ENCODE peak calls at places on chromosomes 2 and 18, in ten cellular contexts. One of them, this sample, is unnamed.

GRCh38 chr2:38603402-38604265 is 906 bp upstream of the HNRNPLL start:
- DNase-seq in RPMI7951: peak
- DNase-seq in NAMALWA: peak
- DNase-seq in Ammon's horn: peak
- DNase-seq in CD4-positive, alpha-beta T cell: peak
- DNase-seq in heart right ventricle: peak
- DNase-seq in activated T-helper 1 cell treated with anti-CD3 and anti-CD28 coated beads, Interleukin-12 subunit alpha, Interleukin-12 subunit beta, Interleukin-2, Interleukin-4 antibody, amounts not matched to agents 30 ng/mL and 10 ng/mL and 1 ng/mL, durations not matched to agents 14 hours and 24 hours and 36 hours: peak
- DNase-seq in activated naive CD4-positive, alpha-beta T cell treated with anti-CD3 and anti-CD28 coated beads, Interleukin-2, amount 50 U/mL, for 16 hours: peak
- DNase-seq in AG04450: no peak
- DNase-seq in ureter: peak
- DNase-seq in this sample: peak

GRCh38 chr2:74327627-74328026 is 15.6 kb downstream of the SLC4A5 start:
- DNase-seq in RPMI7951: no peak
- DNase-seq in NAMALWA: no peak
- DNase-seq in Ammon's horn: no peak
- DNase-seq in CD4-positive, alpha-beta T cell: no peak
- DNase-seq in heart right ventricle: no peak
- DNase-seq in activated T-helper 1 cell treated with anti-CD3 and anti-CD28 coated beads, Interleukin-12 subunit alpha, Interleukin-12 subunit beta, Interleukin-2, Interleukin-4 antibody, amounts not matched to agents 30 ng/mL and 10 ng/mL and 1 ng/mL, durations not matched to agents 14 hours and 24 hours and 36 hours: no peak
- DNase-seq in activated naive CD4-positive, alpha-beta T cell treated with anti-CD3 and anti-CD28 coated beads, Interleukin-2, amount 50 U/mL, for 16 hours: no peak
- DNase-seq in AG04450: no peak
- DNase-seq in ureter: no peak
- DNase-seq in this sample: no peak

GRCh38 chr2:27954261-27954673 is 63.7 kb downstream of the BABAM2 start:
- DNase-seq in RPMI7951: peak
- DNase-seq in NAMALWA: no peak
- DNase-seq in Ammon's horn: peak
- DNase-seq in CD4-positive, alpha-beta T cell: no peak
- DNase-seq in heart right ventricle: no peak
- DNase-seq in activated T-helper 1 cell treated with anti-CD3 and anti-CD28 coated beads, Interleukin-12 subunit alpha, Interleukin-12 subunit beta, Interleukin-2, Interleukin-4 antibody, amounts not matched to agents 30 ng/mL and 10 ng/mL and 1 ng/mL, durations not matched to agents 14 hours and 24 hours and 36 hours: no peak
- DNase-seq in activated naive CD4-positive, alpha-beta T cell treated with anti-CD3 and anti-CD28 coated beads, Interleukin-2, amount 50 U/mL, for 16 hours: no peak
- DNase-seq in AG04450: no peak
- DNase-seq in ureter: no peak
- DNase-seq in this sample: no peak

GRCh38 chr2:158546412-158547144 is 89.8 kb downstream of the PKP4 start:
- DNase-seq in RPMI7951: no peak
- DNase-seq in NAMALWA: no peak
- DNase-seq in Ammon's horn: no peak
- DNase-seq in CD4-positive, alpha-beta T cell: no peak
- DNase-seq in heart right ventricle: no peak
- DNase-seq in activated T-helper 1 cell treated with anti-CD3 and anti-CD28 coated beads, Interleukin-12 subunit alpha, Interleukin-12 subunit beta, Interleukin-2, Interleukin-4 antibody, amounts not matched to agents 30 ng/mL and 10 ng/mL and 1 ng/mL, durations not matched to agents 14 hours and 24 hours and 36 hours: no peak
- DNase-seq in activated naive CD4-positive, alpha-beta T cell treated with anti-CD3 and anti-CD28 coated beads, Interleukin-2, amount 50 U/mL, for 16 hours: no peak
- DNase-seq in AG04450: no peak
- DNase-seq in ureter: no peak
- DNase-seq in this sample: no peak

GRCh38 chr2:55618649-55619055 is 1.2 kb upstream of the PPP4R3B start:
- DNase-seq in RPMI7951: peak
- DNase-seq in NAMALWA: peak
- DNase-seq in Ammon's horn: peak
- DNase-seq in CD4-positive, alpha-beta T cell: peak
- DNase-seq in heart right ventricle: peak
- DNase-seq in activated T-helper 1 cell treated with anti-CD3 and anti-CD28 coated beads, Interleukin-12 subunit alpha, Interleukin-12 subunit beta, Interleukin-2, Interleukin-4 antibody, amounts not matched to agents 30 ng/mL and 10 ng/mL and 1 ng/mL, durations not matched to agents 14 hours and 24 hours and 36 hours: peak
- DNase-seq in activated naive CD4-positive, alpha-beta T cell treated with anti-CD3 and anti-CD28 coated beads, Interleukin-2, amount 50 U/mL, for 16 hours: peak
- DNase-seq in AG04450: no peak
- DNase-seq in ureter: peak
- DNase-seq in this sample: peak

GRCh38 chr2:75021672-75022071 is 63.2 kb downstream of the POLE4 start:
- DNase-seq in RPMI7951: peak
- DNase-seq in NAMALWA: no peak
- DNase-seq in Ammon's horn: no peak
- DNase-seq in CD4-positive, alpha-beta T cell: no peak
- DNase-seq in heart right ventricle: no peak
- DNase-seq in activated T-helper 1 cell treated with anti-CD3 and anti-CD28 coated beads, Interleukin-12 subunit alpha, Interleukin-12 subunit beta, Interleukin-2, Interleukin-4 antibody, amounts not matched to agents 30 ng/mL and 10 ng/mL and 1 ng/mL, durations not matched to agents 14 hours and 24 hours and 36 hours: no peak
- DNase-seq in activated naive CD4-positive, alpha-beta T cell treated with anti-CD3 and anti-CD28 coated beads, Interleukin-2, amount 50 U/mL, for 16 hours: no peak
- DNase-seq in AG04450: peak
- DNase-seq in ureter: no peak
- DNase-seq in this sample: no peak

GRCh38 chr2:6750389-6751158 is 115.1 kb downstream of the CMPK2 start:
- DNase-seq in RPMI7951: no peak
- DNase-seq in NAMALWA: no peak
- DNase-seq in Ammon's horn: no peak
- DNase-seq in CD4-positive, alpha-beta T cell: no peak
- DNase-seq in heart right ventricle: no peak
- DNase-seq in activated T-helper 1 cell treated with anti-CD3 and anti-CD28 coated beads, Interleukin-12 subunit alpha, Interleukin-12 subunit beta, Interleukin-2, Interleukin-4 antibody, amounts not matched to agents 30 ng/mL and 10 ng/mL and 1 ng/mL, durations not matched to agents 14 hours and 24 hours and 36 hours: no peak
- DNase-seq in activated naive CD4-positive, alpha-beta T cell treated with anti-CD3 and anti-CD28 coated beads, Interleukin-2, amount 50 U/mL, for 16 hours: no peak
- DNase-seq in AG04450: no peak
- DNase-seq in ureter: no peak
- DNase-seq in this sample: no peak

GRCh38 chr2:161136696-161137324 is 23.4 kb upstream of the TANK start:
- DNase-seq in RPMI7951: peak
- DNase-seq in NAMALWA: peak
- DNase-seq in Ammon's horn: peak
- DNase-seq in CD4-positive, alpha-beta T cell: no peak
- DNase-seq in heart right ventricle: no peak
- DNase-seq in activated T-helper 1 cell treated with anti-CD3 and anti-CD28 coated beads, Interleukin-12 subunit alpha, Interleukin-12 subunit beta, Interleukin-2, Interleukin-4 antibody, amounts not matched to agents 30 ng/mL and 10 ng/mL and 1 ng/mL, durations not matched to agents 14 hours and 24 hours and 36 hours: peak
- DNase-seq in activated naive CD4-positive, alpha-beta T cell treated with anti-CD3 and anti-CD28 coated beads, Interleukin-2, amount 50 U/mL, for 16 hours: no peak
- DNase-seq in AG04450: peak
- DNase-seq in ureter: no peak
- DNase-seq in this sample: no peak

GRCh38 chr2:149716687-149717086 is 129.1 kb upstream of the MMADHC start:
- DNase-seq in RPMI7951: no peak
- DNase-seq in NAMALWA: no peak
- DNase-seq in Ammon's horn: no peak
- DNase-seq in CD4-positive, alpha-beta T cell: no peak
- DNase-seq in heart right ventricle: no peak
- DNase-seq in activated T-helper 1 cell treated with anti-CD3 and anti-CD28 coated beads, Interleukin-12 subunit alpha, Interleukin-12 subunit beta, Interleukin-2, Interleukin-4 antibody, amounts not matched to agents 30 ng/mL and 10 ng/mL and 1 ng/mL, durations not matched to agents 14 hours and 24 hours and 36 hours: no peak
- DNase-seq in activated naive CD4-positive, alpha-beta T cell treated with anti-CD3 and anti-CD28 coated beads, Interleukin-2, amount 50 U/mL, for 16 hours: no peak
- DNase-seq in AG04450: no peak
- DNase-seq in ureter: no peak
- DNase-seq in this sample: no peak

GRCh38 chr2:83665894-83666293 is 793.2 kb downstream of the SUCLG1 start:
- DNase-seq in RPMI7951: no peak
- DNase-seq in NAMALWA: no peak
- DNase-seq in Ammon's horn: no peak
- DNase-seq in CD4-positive, alpha-beta T cell: no peak
- DNase-seq in heart right ventricle: no peak
- DNase-seq in activated T-helper 1 cell treated with anti-CD3 and anti-CD28 coated beads, Interleukin-12 subunit alpha, Interleukin-12 subunit beta, Interleukin-2, Interleukin-4 antibody, amounts not matched to agents 30 ng/mL and 10 ng/mL and 1 ng/mL, durations not matched to agents 14 hours and 24 hours and 36 hours: no peak
- DNase-seq in activated naive CD4-positive, alpha-beta T cell treated with anti-CD3 and anti-CD28 coated beads, Interleukin-2, amount 50 U/mL, for 16 hours: no peak
- DNase-seq in AG04450: no peak
- DNase-seq in ureter: no peak
- DNase-seq in this sample: no peak

GRCh38 chr18:59564516-59564915 is 132.7 kb downstream of the CCBE1 start:
- DNase-seq in RPMI7951: no peak
- DNase-seq in NAMALWA: no peak
- DNase-seq in Ammon's horn: no peak
- DNase-seq in CD4-positive, alpha-beta T cell: no peak
- DNase-seq in heart right ventricle: no peak
- DNase-seq in activated T-helper 1 cell treated with anti-CD3 and anti-CD28 coated beads, Interleukin-12 subunit alpha, Interleukin-12 subunit beta, Interleukin-2, Interleukin-4 antibody, amounts not matched to agents 30 ng/mL and 10 ng/mL and 1 ng/mL, durations not matched to agents 14 hours and 24 hours and 36 hours: no peak
- DNase-seq in activated naive CD4-positive, alpha-beta T cell treated with anti-CD3 and anti-CD28 coated beads, Interleukin-2, amount 50 U/mL, for 16 hours: no peak
- DNase-seq in AG04450: no peak
- DNase-seq in ureter: no peak
- DNase-seq in this sample: no peak

GRCh38 chr2:191800874-191801273 is 46.0 kb downstream of the CAVIN2 start:
- DNase-seq in RPMI7951: no peak
- DNase-seq in NAMALWA: no peak
- DNase-seq in Ammon's horn: no peak
- DNase-seq in CD4-positive, alpha-beta T cell: no peak
- DNase-seq in heart right ventricle: no peak
- DNase-seq in activated T-helper 1 cell treated with anti-CD3 and anti-CD28 coated beads, Interleukin-12 subunit alpha, Interleukin-12 subunit beta, Interleukin-2, Interleukin-4 antibody, amounts not matched to agents 30 ng/mL and 10 ng/mL and 1 ng/mL, durations not matched to agents 14 hours and 24 hours and 36 hours: no peak
- DNase-seq in activated naive CD4-positive, alpha-beta T cell treated with anti-CD3 and anti-CD28 coated beads, Interleukin-2, amount 50 U/mL, for 16 hours: no peak
- DNase-seq in AG04450: no peak
- DNase-seq in ureter: no peak
- DNase-seq in this sample: no peak

GRCh38 chr18:44507729-44508325 is 172.9 kb upstream of the SETBP1 start:
- DNase-seq in RPMI7951: no peak
- DNase-seq in NAMALWA: peak
- DNase-seq in Ammon's horn: peak
- DNase-seq in CD4-positive, alpha-beta T cell: no peak
- DNase-seq in heart right ventricle: peak
- DNase-seq in activated T-helper 1 cell treated with anti-CD3 and anti-CD28 coated beads, Interleukin-12 subunit alpha, Interleukin-12 subunit beta, Interleukin-2, Interleukin-4 antibody, amounts not matched to agents 30 ng/mL and 10 ng/mL and 1 ng/mL, durations not matched to agents 14 hours and 24 hours and 36 hours: peak
- DNase-seq in activated naive CD4-positive, alpha-beta T cell treated with anti-CD3 and anti-CD28 coated beads, Interleukin-2, amount 50 U/mL, for 16 hours: no peak
- DNase-seq in AG04450: no peak
- DNase-seq in ureter: no peak
- DNase-seq in this sample: peak

GRCh38 chr2:98460573-98461560 is 16.2 kb downstream of the INPP4A start:
- DNase-seq in RPMI7951: no peak
- DNase-seq in NAMALWA: peak
- DNase-seq in Ammon's horn: no peak
- DNase-seq in CD4-positive, alpha-beta T cell: no peak
- DNase-seq in heart right ventricle: peak
- DNase-seq in activated T-helper 1 cell treated with anti-CD3 and anti-CD28 coated beads, Interleukin-12 subunit alpha, Interleukin-12 subunit beta, Interleukin-2, Interleukin-4 antibody, amounts not matched to agents 30 ng/mL and 10 ng/mL and 1 ng/mL, durations not matched to agents 14 hours and 24 hours and 36 hours: no peak
- DNase-seq in activated naive CD4-positive, alpha-beta T cell treated with anti-CD3 and anti-CD28 coated beads, Interleukin-2, amount 50 U/mL, for 16 hours: peak
- DNase-seq in AG04450: no peak
- DNase-seq in ureter: peak
- DNase-seq in this sample: peak

GRCh38 chr2:23654756-23655155 is 269.8 kb downstream of the KLHL29 start:
- DNase-seq in RPMI7951: no peak
- DNase-seq in NAMALWA: no peak
- DNase-seq in Ammon's horn: no peak
- DNase-seq in CD4-positive, alpha-beta T cell: no peak
- DNase-seq in heart right ventricle: no peak
- DNase-seq in activated T-helper 1 cell treated with anti-CD3 and anti-CD28 coated beads, Interleukin-12 subunit alpha, Interleukin-12 subunit beta, Interleukin-2, Interleukin-4 antibody, amounts not matched to agents 30 ng/mL and 10 ng/mL and 1 ng/mL, durations not matched to agents 14 hours and 24 hours and 36 hours: no peak
- DNase-seq in activated naive CD4-positive, alpha-beta T cell treated with anti-CD3 and anti-CD28 coated beads, Interleukin-2, amount 50 U/mL, for 16 hours: no peak
- DNase-seq in AG04450: no peak
- DNase-seq in ureter: no peak
- DNase-seq in this sample: no peak

GRCh38 chr2:239561448-239562001 is 160.7 kb upstream of the HDAC4 start:
- DNase-seq in RPMI7951: peak
- DNase-seq in NAMALWA: no peak
- DNase-seq in Ammon's horn: no peak
- DNase-seq in CD4-positive, alpha-beta T cell: no peak
- DNase-seq in heart right ventricle: peak
- DNase-seq in activated T-helper 1 cell treated with anti-CD3 and anti-CD28 coated beads, Interleukin-12 subunit alpha, Interleukin-12 subunit beta, Interleukin-2, Interleukin-4 antibody, amounts not matched to agents 30 ng/mL and 10 ng/mL and 1 ng/mL, durations not matched to agents 14 hours and 24 hours and 36 hours: no peak
- DNase-seq in activated naive CD4-positive, alpha-beta T cell treated with anti-CD3 and anti-CD28 coated beads, Interleukin-2, amount 50 U/mL, for 16 hours: no peak
- DNase-seq in AG04450: no peak
- DNase-seq in ureter: peak
- DNase-seq in this sample: no peak

GRCh38 chr2:20052872-20053281 is 1.4 kb upstream of the LAPTM4A start:
- DNase-seq in RPMI7951: peak
- DNase-seq in NAMALWA: peak
- DNase-seq in Ammon's horn: no peak
- DNase-seq in CD4-positive, alpha-beta T cell: no peak
- DNase-seq in heart right ventricle: peak
- DNase-seq in activated T-helper 1 cell treated with anti-CD3 and anti-CD28 coated beads, Interleukin-12 subunit alpha, Interleukin-12 subunit beta, Interleukin-2, Interleukin-4 antibody, amounts not matched to agents 30 ng/mL and 10 ng/mL and 1 ng/mL, durations not matched to agents 14 hours and 24 hours and 36 hours: no peak
- DNase-seq in activated naive CD4-positive, alpha-beta T cell treated with anti-CD3 and anti-CD28 coated beads, Interleukin-2, amount 50 U/mL, for 16 hours: no peak
- DNase-seq in AG04450: peak
- DNase-seq in ureter: peak
- DNase-seq in this sample: no peak

GRCh38 chr18:9736942-9737813 is 29.1 kb downstream of the RAB31 start:
- DNase-seq in RPMI7951: peak
- DNase-seq in NAMALWA: no peak
- DNase-seq in Ammon's horn: no peak
- DNase-seq in CD4-positive, alpha-beta T cell: no peak
- DNase-seq in heart right ventricle: no peak
- DNase-seq in activated T-helper 1 cell treated with anti-CD3 and anti-CD28 coated beads, Interleukin-12 subunit alpha, Interleukin-12 subunit beta, Interleukin-2, Interleukin-4 antibody, amounts not matched to agents 30 ng/mL and 10 ng/mL and 1 ng/mL, durations not matched to agents 14 hours and 24 hours and 36 hours: no peak
- DNase-seq in activated naive CD4-positive, alpha-beta T cell treated with anti-CD3 and anti-CD28 coated beads, Interleukin-2, amount 50 U/mL, for 16 hours: no peak
- DNase-seq in AG04450: no peak
- DNase-seq in ureter: peak
- DNase-seq in this sample: no peak

GRCh38 chr2:102892693-102893290 is 131.0 kb downstream of the TMEM182 start:
- DNase-seq in RPMI7951: no peak
- DNase-seq in NAMALWA: no peak
- DNase-seq in Ammon's horn: no peak
- DNase-seq in CD4-positive, alpha-beta T cell: no peak
- DNase-seq in heart right ventricle: no peak
- DNase-seq in activated T-helper 1 cell treated with anti-CD3 and anti-CD28 coated beads, Interleukin-12 subunit alpha, Interleukin-12 subunit beta, Interleukin-2, Interleukin-4 antibody, amounts not matched to agents 30 ng/mL and 10 ng/mL and 1 ng/mL, durations not matched to agents 14 hours and 24 hours and 36 hours: no peak
- DNase-seq in activated naive CD4-positive, alpha-beta T cell treated with anti-CD3 and anti-CD28 coated beads, Interleukin-2, amount 50 U/mL, for 16 hours: no peak
- DNase-seq in AG04450: no peak
- DNase-seq in ureter: no peak
- DNase-seq in this sample: no peak

GRCh38 chr18:57561728-57562423 is 24.6 kb downstream of the FECH start:
- DNase-seq in RPMI7951: peak
- DNase-seq in NAMALWA: peak
- DNase-seq in Ammon's horn: peak
- DNase-seq in CD4-positive, alpha-beta T cell: no peak
- DNase-seq in heart right ventricle: no peak
- DNase-seq in activated T-helper 1 cell treated with anti-CD3 and anti-CD28 coated beads, Interleukin-12 subunit alpha, Interleukin-12 subunit beta, Interleukin-2, Interleukin-4 antibody, amounts not matched to agents 30 ng/mL and 10 ng/mL and 1 ng/mL, durations not matched to agents 14 hours and 24 hours and 36 hours: no peak
- DNase-seq in activated naive CD4-positive, alpha-beta T cell treated with anti-CD3 and anti-CD28 coated beads, Interleukin-2, amount 50 U/mL, for 16 hours: no peak
- DNase-seq in AG04450: no peak
- DNase-seq in ureter: no peak
- DNase-seq in this sample: no peak

GRCh38 chr18:36496022-36496421 is 198.5 kb downstream of the FHOD3 start:
- DNase-seq in RPMI7951: peak
- DNase-seq in NAMALWA: peak
- DNase-seq in Ammon's horn: no peak
- DNase-seq in CD4-positive, alpha-beta T cell: no peak
- DNase-seq in heart right ventricle: no peak
- DNase-seq in activated T-helper 1 cell treated with anti-CD3 and anti-CD28 coated beads, Interleukin-12 subunit alpha, Interleukin-12 subunit beta, Interleukin-2, Interleukin-4 antibody, amounts not matched to agents 30 ng/mL and 10 ng/mL and 1 ng/mL, durations not matched to agents 14 hours and 24 hours and 36 hours: no peak
- DNase-seq in activated naive CD4-positive, alpha-beta T cell treated with anti-CD3 and anti-CD28 coated beads, Interleukin-2, amount 50 U/mL, for 16 hours: no peak
- DNase-seq in AG04450: no peak
- DNase-seq in ureter: no peak
- DNase-seq in this sample: no peak

GRCh38 chr2:204452464-204453023 is 92.7 kb upstream of the PARD3B start:
- DNase-seq in RPMI7951: peak
- DNase-seq in NAMALWA: no peak
- DNase-seq in Ammon's horn: peak
- DNase-seq in CD4-positive, alpha-beta T cell: no peak
- DNase-seq in heart right ventricle: no peak
- DNase-seq in activated T-helper 1 cell treated with anti-CD3 and anti-CD28 coated beads, Interleukin-12 subunit alpha, Interleukin-12 subunit beta, Interleukin-2, Interleukin-4 antibody, amounts not matched to agents 30 ng/mL and 10 ng/mL and 1 ng/mL, durations not matched to agents 14 hours and 24 hours and 36 hours: no peak
- DNase-seq in activated naive CD4-positive, alpha-beta T cell treated with anti-CD3 and anti-CD28 coated beads, Interleukin-2, amount 50 U/mL, for 16 hours: no peak
- DNase-seq in AG04450: peak
- DNase-seq in ureter: no peak
- DNase-seq in this sample: no peak

GRCh38 chr2:147348886-147349285 is 495.9 kb upstream of the ACVR2A start:
- DNase-seq in RPMI7951: no peak
- DNase-seq in NAMALWA: no peak
- DNase-seq in Ammon's horn: no peak
- DNase-seq in CD4-positive, alpha-beta T cell: no peak
- DNase-seq in heart right ventricle: no peak
- DNase-seq in activated T-helper 1 cell treated with anti-CD3 and anti-CD28 coated beads, Interleukin-12 subunit alpha, Interleukin-12 subunit beta, Interleukin-2, Interleukin-4 antibody, amounts not matched to agents 30 ng/mL and 10 ng/mL and 1 ng/mL, durations not matched to agents 14 hours and 24 hours and 36 hours: no peak
- DNase-seq in activated naive CD4-positive, alpha-beta T cell treated with anti-CD3 and anti-CD28 coated beads, Interleukin-2, amount 50 U/mL, for 16 hours: no peak
- DNase-seq in AG04450: no peak
- DNase-seq in ureter: no peak
- DNase-seq in this sample: no peak

GRCh38 chr2:171529914-171530313 is 7.6 kb downstream of the CYBRD1 start:
- DNase-seq in RPMI7951: peak
- DNase-seq in NAMALWA: peak
- DNase-seq in Ammon's horn: no peak
- DNase-seq in CD4-positive, alpha-beta T cell: no peak
- DNase-seq in heart right ventricle: no peak
- DNase-seq in activated T-helper 1 cell treated with anti-CD3 and anti-CD28 coated beads, Interleukin-12 subunit alpha, Interleukin-12 subunit beta, Interleukin-2, Interleukin-4 antibody, amounts not matched to agents 30 ng/mL and 10 ng/mL and 1 ng/mL, durations not matched to agents 14 hours and 24 hours and 36 hours: no peak
- DNase-seq in activated naive CD4-positive, alpha-beta T cell treated with anti-CD3 and anti-CD28 coated beads, Interleukin-2, amount 50 U/mL, for 16 hours: no peak
- DNase-seq in AG04450: no peak
- DNase-seq in ureter: no peak
- DNase-seq in this sample: no peak

GRCh38 chr2:80304522-80304878 is at the start of gene LRRTM1:
- DNase-seq in RPMI7951: no peak
- DNase-seq in NAMALWA: no peak
- DNase-seq in Ammon's horn: peak
- DNase-seq in CD4-positive, alpha-beta T cell: no peak
- DNase-seq in heart right ventricle: peak
- DNase-seq in activated T-helper 1 cell treated with anti-CD3 and anti-CD28 coated beads, Interleukin-12 subunit alpha, Interleukin-12 subunit beta, Interleukin-2, Interleukin-4 antibody, amounts not matched to agents 30 ng/mL and 10 ng/mL and 1 ng/mL, durations not matched to agents 14 hours and 24 hours and 36 hours: no peak
- DNase-seq in activated naive CD4-positive, alpha-beta T cell treated with anti-CD3 and anti-CD28 coated beads, Interleukin-2, amount 50 U/mL, for 16 hours: no peak
- DNase-seq in AG04450: no peak
- DNase-seq in ureter: no peak
- DNase-seq in this sample: no peak

GRCh38 chr2:151367571-151367970 is 10.2 kb downstream of the TNFAIP6 start:
- DNase-seq in RPMI7951: peak
- DNase-seq in NAMALWA: no peak
- DNase-seq in Ammon's horn: no peak
- DNase-seq in CD4-positive, alpha-beta T cell: no peak
- DNase-seq in heart right ventricle: no peak
- DNase-seq in activated T-helper 1 cell treated with anti-CD3 and anti-CD28 coated beads, Interleukin-12 subunit alpha, Interleukin-12 subunit beta, Interleukin-2, Interleukin-4 antibody, amounts not matched to agents 30 ng/mL and 10 ng/mL and 1 ng/mL, durations not matched to agents 14 hours and 24 hours and 36 hours: no peak
- DNase-seq in activated naive CD4-positive, alpha-beta T cell treated with anti-CD3 and anti-CD28 coated beads, Interleukin-2, amount 50 U/mL, for 16 hours: no peak
- DNase-seq in AG04450: no peak
- DNase-seq in ureter: no peak
- DNase-seq in this sample: no peak

GRCh38 chr2:143720093-143720664 is 591.0 kb downstream of the ARHGAP15 start:
- DNase-seq in RPMI7951: no peak
- DNase-seq in NAMALWA: no peak
- DNase-seq in Ammon's horn: no peak
- DNase-seq in CD4-positive, alpha-beta T cell: no peak
- DNase-seq in heart right ventricle: no peak
- DNase-seq in activated T-helper 1 cell treated with anti-CD3 and anti-CD28 coated beads, Interleukin-12 subunit alpha, Interleukin-12 subunit beta, Interleukin-2, Interleukin-4 antibody, amounts not matched to agents 30 ng/mL and 10 ng/mL and 1 ng/mL, durations not matched to agents 14 hours and 24 hours and 36 hours: no peak
- DNase-seq in activated naive CD4-positive, alpha-beta T cell treated with anti-CD3 and anti-CD28 coated beads, Interleukin-2, amount 50 U/mL, for 16 hours: no peak
- DNase-seq in AG04450: no peak
- DNase-seq in ureter: no peak
- DNase-seq in this sample: no peak

GRCh38 chr18:46113751-46114150 is 9.6 kb downstream of the HAUS1 start:
- DNase-seq in RPMI7951: no peak
- DNase-seq in NAMALWA: no peak
- DNase-seq in Ammon's horn: no peak
- DNase-seq in CD4-positive, alpha-beta T cell: no peak
- DNase-seq in heart right ventricle: no peak
- DNase-seq in activated T-helper 1 cell treated with anti-CD3 and anti-CD28 coated beads, Interleukin-12 subunit alpha, Interleukin-12 subunit beta, Interleukin-2, Interleukin-4 antibody, amounts not matched to agents 30 ng/mL and 10 ng/mL and 1 ng/mL, durations not matched to agents 14 hours and 24 hours and 36 hours: no peak
- DNase-seq in activated naive CD4-positive, alpha-beta T cell treated with anti-CD3 and anti-CD28 coated beads, Interleukin-2, amount 50 U/mL, for 16 hours: no peak
- DNase-seq in AG04450: no peak
- DNase-seq in ureter: no peak
- DNase-seq in this sample: no peak